ENCODE peak calls at places on chromosomes 5 and 9, in ten cellular contexts. S, O, C, L, P, M, Q, X, K and N are unnamed samples.

GRCh38 chr5:140554454-140554853 is 2.8 kb downstream of the SRA1 start:
- DNase-seq in L (no peak), Q (no peak), P (no peak), K (no peak), C (no peak), O (no peak), X (no peak), S (no peak), M (no peak), N (no peak)

GRCh38 chr5:59756373-59757035 is 137.0 kb downstream of the PDE4D start:
- DNase-seq in Q (no peak), P (no peak), K (no peak), M (no peak), X (no peak), O (no peak), C (no peak), S (no peak), L (no peak), N (no peak)

GRCh38 chr9:99632349-99633038 is 189.2 kb upstream of the NR4A3 start:
- DNase-seq in X (no peak), K (no peak), L (no peak), C (no peak), O (no peak), S (no peak), P (no peak), M (no peak), Q (no peak), N (no peak)

GRCh38 chr5:150599917-150600511 is 40.4 kb upstream of the SYNPO start:
- DNase-seq in M (no peak), S (peak), K (no peak), Q (no peak), C (no peak), P (no peak), L (peak), O (no peak), X (peak), N (no peak)

GRCh38 chr5:124649548-124650501 is 96.6 kb downstream of the ZNF608 start:
- DNase-seq in O (no peak), X (peak), C (peak), S (peak), K (no peak), M (peak), Q (no peak), L (peak), P (no peak), N (no peak)

GRCh38 chr9:128712451-128713410 is 10.4 kb downstream of the PKN3 start:
- DNase-seq in S (no peak), C (no peak), L (peak), Q (no peak), O (no peak), M (no peak), P (no peak), K (no peak), X (no peak), N (no peak)

GRCh38 chr9:21883642-21884041 is 81.2 kb downstream of the MTAP start:
- DNase-seq in M (no peak), S (no peak), K (peak), P (no peak), O (no peak), C (no peak), X (no peak), L (no peak), Q (no peak), N (no peak)

GRCh38 chr9:123069010-123069481 is 35.6 kb downstream of the GPR21 start:
- DNase-seq in K (no peak), Q (no peak), C (no peak), M (no peak), L (no peak), P (no peak), X (no peak), O (no peak), S (no peak), N (no peak)

GRCh38 chr5:60652206-60652605 is 47.8 kb downstream of the DEPDC1B start:
- DNase-seq in O (no peak), C (no peak), K (no peak), Q (no peak), S (no peak), P (no peak), X (no peak), L (no peak), M (no peak), N (no peak)

GRCh38 chr5:6373081-6373846 is 5.1 kb downstream of the MED10 start:
- DNase-seq in K (no peak), L (no peak), X (no peak), P (no peak), M (no peak), S (no peak), O (no peak), C (no peak), Q (no peak), N (no peak)

GRCh38 chr5:81819556-81820314 is 68.8 kb upstream of the SSBP2 start:
- DNase-seq in Q (no peak), X (no peak), L (no peak), O (no peak), K (no peak), M (no peak), C (no peak), S (no peak), P (no peak), N (no peak)

GRCh38 chr9:13589044-13589737 is 309.7 kb upstream of the MPDZ start:
- DNase-seq in Q (no peak), O (no peak), L (no peak), M (no peak), P (no peak), X (no peak), C (no peak), S (no peak), K (no peak), N (no peak)

GRCh38 chr5:142976861-142977260 is 206.7 kb downstream of the ARHGAP26 start:
- DNase-seq in Q (no peak), M (no peak), X (no peak), L (no peak), P (no peak), K (no peak), C (no peak), O (no peak), S (no peak), N (no peak)

GRCh38 chr5:93257616-93258015 is 323.4 kb downstream of the NR2F1-AS1 start:
- DNase-seq in L (no peak), S (no peak), X (no peak), M (no peak), K (peak), C (no peak), O (no peak), Q (no peak), P (no peak), N (no peak)

GRCh38 chr9:17135578-17135904 is 701 bp downstream of the CNTLN start:
- DNase-seq in O (no peak), K (no peak), X (no peak), L (no peak), P (no peak), Q (no peak), S (no peak), C (no peak), M (no peak), N (no peak)

GRCh38 chr5:132098151-132098594 is 24.6 kb downstream of the CSF2 start:
- DNase-seq in K (no peak), O (no peak), S (no peak), C (no peak), L (no peak), X (no peak), Q (no peak), P (no peak), M (no peak), N (no peak)

GRCh38 chr5:150021491-150022162 is 21.1 kb downstream of the HMGXB3 start:
- DNase-seq in M (no peak), K (peak), S (no peak), O (no peak), X (peak), Q (no peak), P (no peak), L (no peak), C (no peak), N (no peak)

GRCh38 chr5:66306105-66306843 is 162.2 kb downstream of the SREK1 start:
- DNase-seq in Q (peak), C (no peak), K (peak), L (no peak), M (no peak), O (no peak), S (peak), P (no peak), X (peak), N (peak)

GRCh38 chr9:81535542-81536241 is 153.7 kb downstream of the TLE1 start:
- DNase-seq in L (no peak), S (no peak), X (peak), P (no peak), O (no peak), C (no peak), K (no peak), M (no peak), Q (peak), N (no peak)

GRCh38 chr9:19946446-19947109 is 157.7 kb upstream of the SLC24A2 start:
- DNase-seq in O (no peak), S (no peak), X (no peak), M (no peak), P (no peak), C (no peak), K (no peak), L (no peak), Q (peak), N (no peak)

GRCh38 chr9:2837915-2838314 is 6.0 kb downstream of the PUM3 start:
- DNase-seq in L (no peak), K (no peak), O (no peak), S (no peak), M (no peak), C (no peak), P (no peak), X (no peak), Q (no peak), N (no peak)

GRCh38 chr5:72301557-72301956 is 18.5 kb downstream of the MRPS27 start:
- DNase-seq in O (no peak), K (no peak), M (no peak), Q (peak), X (no peak), L (no peak), S (no peak), C (no peak), P (no peak), N (no peak)

GRCh38 chr5:129379406-129379805 is 80.7 kb upstream of the ADAMTS19 start:
- DNase-seq in L (no peak), M (no peak), Q (no peak), K (no peak), X (no peak), O (no peak), C (no peak), S (no peak), P (no peak), N (no peak)

GRCh38 chr5:145834917-145835838 is at the start of gene PRELID2:
- DNase-seq in S (peak), C (peak), M (peak), O (no peak), Q (peak), L (peak), P (peak), X (peak), K (peak), N (no peak)
- TF ChIP-seq CTCF in S (no peak), C (no peak), M (peak), O (no peak), Q (no peak), L (no peak), P (peak), X (no peak), K (no peak), N (no peak)

GRCh38 chr5:118711727-118712126 is 276.6 kb downstream of the DTWD2 start:
- DNase-seq in S (no peak), P (no peak), X (no peak), M (no peak), Q (no peak), K (no peak), L (no peak), O (no peak), C (no peak), N (no peak)
- TF ChIP-seq CTCF in S (no peak), P (no peak), X (no peak), M (no peak), Q (no peak), K (no peak), L (no peak), O (no peak), C (no peak), N (no peak)

DNA sequence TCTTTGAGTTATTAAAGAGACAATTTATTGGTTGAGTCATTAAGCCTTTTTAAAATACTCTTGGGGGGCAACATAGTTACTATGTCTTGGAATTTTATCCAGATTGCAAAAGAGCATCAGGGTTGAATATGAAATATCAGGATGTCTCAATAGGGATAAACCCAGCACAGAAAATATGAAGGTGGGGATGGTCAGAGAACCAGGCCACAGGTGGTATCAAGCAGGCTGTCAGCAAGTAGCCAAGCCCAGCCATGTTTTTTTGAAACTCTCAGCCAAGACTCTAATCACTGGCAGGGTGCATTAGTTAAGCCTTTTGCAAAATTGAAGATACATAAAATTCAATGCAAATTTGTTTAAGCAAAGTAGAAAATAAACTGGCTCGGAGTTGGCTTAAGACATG is 468.9 kb downstream of the DTWD2 start:
- DNase-seq in L (no peak), S (no peak), O (no peak), Q (no peak), M (no peak), P (no peak), K (no peak), X (no peak), C (no peak), N (no peak)
- TF ChIP-seq CTCF in L (no peak), S (no peak), O (no peak), Q (no peak), M (no peak), P (no peak), K (no peak), X (no peak), C (no peak), N (no peak)

DNA sequence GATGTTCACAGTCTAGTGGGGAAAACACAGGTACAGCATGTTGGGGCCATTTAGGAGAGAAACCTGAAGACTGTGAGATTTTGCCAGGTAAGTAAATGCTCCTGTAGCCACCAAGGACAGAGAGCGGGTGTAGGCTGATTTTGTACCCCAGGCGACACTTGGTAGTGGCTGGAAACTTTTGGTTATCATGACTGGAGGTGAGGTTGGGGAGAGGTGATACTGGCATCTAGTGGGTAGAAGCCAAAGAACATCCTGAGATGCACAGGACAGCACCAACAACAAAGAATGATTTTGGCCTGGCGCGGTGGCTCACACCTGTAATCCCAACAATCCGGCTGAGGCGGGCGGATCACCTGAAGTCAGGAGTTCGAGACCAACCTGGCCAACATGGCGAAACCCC is 38.8 kb upstream of the PWWP2A start:
- DNase-seq in C (no peak), S (no peak), X (no peak), P (no peak), M (no peak), O (no peak), Q (no peak), K (no peak), L (no peak), N (no peak)
- TF ChIP-seq CTCF in C (no peak), S (no peak), X (no peak), P (no peak), M (no peak), O (no peak), Q (no peak), K (peak), L (no peak), N (peak)

GRCh38 chr5:14009575-14009974 is 65.1 kb upstream of the DNAH5 start:
- DNase-seq in P (no peak), Q (no peak), K (no peak), O (no peak), L (no peak), M (no peak), S (no peak), X (no peak), C (no peak), N (no peak)

GRCh38 chr5:14016549-14016948 is 72.1 kb upstream of the DNAH5 start:
- DNase-seq in C (no peak), Q (no peak), O (no peak), X (no peak), S (no peak), K (no peak), M (no peak), L (no peak), P (no peak), N (no peak)

GRCh38 chr5:14008819-14009311 is 64.4 kb upstream of the DNAH5 start:
- DNase-seq in L (no peak), C (no peak), K (no peak), Q (no peak), S (peak), P (no peak), M (no peak), X (no peak), O (no peak), N (no peak)

GRCh38 chr5:14006823-14007510 is 62.5 kb upstream of the DNAH5 start:
- DNase-seq in P (no peak), M (no peak), Q (no peak), L (no peak), C (no peak), S (no peak), K (no peak), X (no peak), O (no peak), N (no peak)

GRCh38 chr5:14011089-14012004 is 66.9 kb upstream of the DNAH5 start:
- DNase-seq in L (peak), X (peak), Q (peak), C (no peak), O (no peak), S (peak), P (peak), M (no peak), K (peak), N (peak)
- TF ChIP-seq CTCF in L (no peak), X (no peak), Q (peak), C (no peak), O (no peak), S (no peak), P (peak), M (no peak), K (no peak), N (no peak)

GRCh38 chr5:119279093-119279492 is 76.7 kb upstream of the TNFAIP8 start:
- DNase-seq in K (no peak), M (no peak), Q (no peak), S (no peak), X (no peak), C (no peak), P (no peak), O (no peak), L (no peak), N (no peak)
- TF ChIP-seq CTCF in K (no peak), M (no peak), Q (no peak), S (no peak), X (no peak), C (no peak), P (no peak), O (no peak), L (no peak), N (no peak)

GRCh38 chr5:83467315-83468044 is 4.1 kb upstream of the VCAN start:
- DNase-seq in K (no peak), O (no peak), L (no peak), M (no peak), S (no peak), P (no peak), Q (peak), X (no peak), C (no peak), N (no peak)
- TF ChIP-seq CTCF in K (no peak), O (no peak), L (no peak), M (no peak), S (no peak), P (no peak), Q (peak), X (no peak), C (no peak), N (peak)